ENCODE peak calls at places on chromosome 20, in five cellular contexts. T is T-cell, S is M059J, W is IMR-90, Z is GM19239. E is an unnamed sample.

GRCh38 chr20:48723308-48724264 is 104.2 kb downstream of the PREX1 start:
- DNase-seq in T (no peak), S (no peak), W (no peak), Z (no peak), E (no peak)

GRCh38 chr20:61762886-61763739 is 302.6 kb downstream of the TAF4 start:
- DNase-seq in T (no peak), S (no peak), W (no peak), Z (no peak), E (no peak)

GRCh38 chr20:23366384-23366783 is 4.4 kb downstream of the GZF1 start:
- DNase-seq in T (no peak), S (peak; percentile 29), W (no peak), Z (no peak), E (peak; percentile 17)

GRCh38 chr20:18971574-18971973 is 158.0 kb downstream of the SCP2D1 start:
- DNase-seq in T (no peak), S (no peak), W (no peak), Z (no peak), E (no peak)

GRCh38 chr20:56181593-56181992 is 66.9 kb upstream of the MC3R start:
- DNase-seq in T (no peak), S (no peak), W (no peak), Z (no peak), E (no peak)

GRCh38 chr20:21315138-21315537 is 12.0 kb downstream of the XRN2 start:
- DNase-seq in T (no peak), S (peak; percentile 94), W (peak; percentile 78), Z (no peak), E (peak; percentile 71)

GRCh38 chr20:52230406-52230805 is 38.8 kb upstream of the ZFP64 start:
- DNase-seq in T (no peak), S (peak; percentile 40), W (no peak), Z (no peak), E (no peak)

GRCh38 chr20:3765171-3765887 is 2.2 kb downstream of the ADISSP start:
- DNase-seq in T (no peak), S (no peak), W (no peak), Z (no peak), E (no peak)

GRCh38 chr20:61525781-61526431 is 273.8 kb downstream of the CDH4 start:
- DNase-seq in T (no peak), S (peak; percentile 20), W (peak; percentile 72), Z (no peak), E (peak; percentile 25)

GRCh38 chr20:57985278-57985677 is 243.2 kb downstream of the ANKRD60 start:
- DNase-seq in T (no peak), S (no peak), W (no peak), Z (no peak), E (no peak)

GRCh38 chr20:23111307-23111943 is 25.3 kb upstream of the CD93 start:
- DNase-seq in T (no peak), S (no peak), W (no peak), Z (no peak), E (no peak)

GRCh38 chr20:33460711-33461110 is 17.1 kb upstream of the SNTA1 start:
- DNase-seq in T (no peak), S (no peak), W (no peak), Z (no peak), E (no peak)

GRCh38 chr20:17738154-17738553 is 38.4 kb downstream of the BANF2 start:
- DNase-seq in T (no peak), S (no peak), W (no peak), Z (no peak), E (no peak)

GRCh38 chr20:24489631-24490260 is 20.3 kb downstream of the SYNDIG1 start:
- DNase-seq in T (no peak), S (no peak), W (no peak), Z (no peak), E (no peak)

GRCh38 chr20:44910690-44911262 is 916 bp downstream of the PABPC1L start:
- DNase-seq in T (no peak), S (peak; percentile 12), W (no peak), Z (no peak), E (no peak)

GRCh38 chr20:24698706-24699206 is 229.3 kb downstream of the SYNDIG1 start:
- DNase-seq in T (no peak), S (no peak), W (no peak), Z (no peak), E (no peak)

GRCh38 chr20:34861386-34862084 is 11.1 kb downstream of the GGT7 start:
- DNase-seq in T (no peak), S (no peak), W (no peak), Z (no peak), E (no peak)

GRCh38 chr20:63701329-63702035 is 5.0 kb downstream of the TNFRSF6B start:
- DNase-seq in T (no peak), S (no peak), W (no peak), Z (no peak), E (no peak)

GRCh38 chr20:41991412-41991811 is 373.2 kb upstream of the CHD6 start:
- DNase-seq in T (no peak), S (no peak), W (no peak), Z (no peak), E (no peak)

GRCh38 chr20:21436186-21436585 is 38.9 kb upstream of the NKX2-4 start:
- DNase-seq in T (no peak), S (peak; percentile 99), W (peak; percentile 72), Z (no peak), E (peak; percentile 96)

GRCh38 chr20:20369353-20370086 is 1.6 kb downstream of the INSM1 start:
- DNase-seq in T (no peak), S (no peak), W (no peak), Z (no peak), E (no peak)

GRCh38 chr20:58213716-58214115 is 14.7 kb downstream of the ANKRD60 start:
- DNase-seq in T (no peak), S (no peak), W (no peak), Z (no peak), E (no peak)